ENCODE peak calls at places on chromosomes 12 and 14, in four cellular contexts. G is heart left ventricle, Y is astrocyte, H is cardiac fibroblast. T is an unnamed sample.

GRCh38 chr14:92615451-92615850 is 101.9 kb downstream of the RIN3 start:
- DNase-seq in G (no peak), Y (no peak), H (no peak), T (peak)

GRCh38 chr12:87086118-87086891 is 830.1 kb upstream of the MGAT4C start:
- DNase-seq in H (peak), Y (peak), G (no peak), T (no peak)

GRCh38 chr12:2268478-2269286 is 215.9 kb downstream of the CACNA1C start:
- DNase-seq in H (peak), Y (peak), G (no peak), T (no peak)

GRCh38 chr12:56947633-56948535 is 9.5 kb downstream of the RDH16 start:
- DNase-seq in H (peak), G (no peak), Y (no peak), T (peak)

GRCh38 chr14:81366259-81366658 is 33.9 kb downstream of the STON2 start:
- DNase-seq in G (no peak), Y (no peak), H (no peak), T (no peak)

GRCh38 chr14:85479771-85480170 is 50.2 kb upstream of the FLRT2 start:
- DNase-seq in G (no peak), Y (no peak), H (no peak), T (no peak)

GRCh38 chr12:115232455-115233156 is 548.6 kb upstream of the TBX3 start:
- DNase-seq in Y (peak), H (peak), G (no peak), T (no peak)

GRCh38 chr12:127761880-127762279 is 505.1 kb upstream of the TMEM132C start:
- DNase-seq in G (no peak), H (no peak), Y (no peak), T (no peak)

GRCh38 chr12:98698603-98699463 is 53.7 kb downstream of the APAF1 start:
- DNase-seq in Y (peak), H (peak), G (peak), T (peak)

GRCh38 chr14:56004807-56005579 is 113.2 kb upstream of the PELI2 start:
- DNase-seq in Y (peak), H (peak), G (peak), T (peak)

GRCh38 chr14:101963611-101964296 is 619 bp upstream of the DYNC1H1 start:
- DNase-seq in G (no peak), H (no peak), Y (no peak), T (no peak)

GRCh38 chr12:62533755-62534107 is 67.1 kb downstream of the MON2 start:
- DNase-seq in H (no peak), Y (no peak), G (no peak), T (no peak)

GRCh38 chr12:26135010-26135420 is 10.2 kb upstream of the BHLHE41 start:
- DNase-seq in G (no peak), H (no peak), Y (peak), T (no peak)

GRCh38 chr12:102067574-102068258 is 5.9 kb upstream of the WASHC3 start:
- DNase-seq in H (peak), G (no peak), Y (peak), T (no peak)

GRCh38 chr12:107580750-107581529 is 104.7 kb upstream of the PWP1 start:
- DNase-seq in G (no peak), H (no peak), Y (no peak), T (no peak)

GRCh38 chr12:51593539-51593938 is 2.5 kb downstream of the SCN8A start:
- DNase-seq in Y (peak), H (peak), G (no peak), T (peak)

GRCh38 chr14:63840981-63841380 is 11.8 kb upstream of the SYNE2 start:
- DNase-seq in Y (no peak), H (peak), G (no peak), T (no peak)

GRCh38 chr14:75181426-75182062 is 5.1 kb upstream of the TMED10 start:
- DNase-seq in G (no peak), Y (no peak), H (no peak), T (no peak)

GRCh38 chr14:91027556-91027955 is 32.9 kb downstream of the RPS6KA5 start:
- DNase-seq in Y (no peak), H (no peak), G (no peak), T (no peak)

GRCh38 chr12:71195338-71195896 is 37.6 kb upstream of the TSPAN8 start:
- DNase-seq in G (no peak), Y (no peak), H (no peak), T (no peak)

GRCh38 chr12:86683568-86683991 is 427.4 kb upstream of the MGAT4C start:
- DNase-seq in H (peak), G (no peak), Y (peak), T (no peak)

GRCh38 chr12:45434094-45434493 is 218.2 kb downstream of the ANO6 start:
- DNase-seq in H (no peak), G (no peak), Y (no peak), T (no peak)

GRCh38 chr12:79983492-79983891 is 48.6 kb upstream of the PPP1R12A start:
- DNase-seq in Y (peak), G (no peak), H (peak), T (no peak)

GRCh38 chr14:93035917-93036651 is 79.6 kb downstream of the ITPK1 start:
- DNase-seq in G (peak), Y (no peak), H (peak), T (no peak)

GRCh38 chr12:105014603-105015002 is 28.5 kb downstream of the NOPCHAP1 start:
- DNase-seq in H (no peak), Y (no peak), G (no peak), T (no peak)

GRCh38 chr12:17148706-17149105 is 542.7 kb upstream of the LMO3 start:
- DNase-seq in G (no peak), H (no peak), Y (no peak), T (no peak)

GRCh38 chr12:114400395-114400794 is 5.5 kb downstream of the TBX5 start:
- DNase-seq in Y (no peak), H (no peak), G (no peak), T (no peak)

DNA sequence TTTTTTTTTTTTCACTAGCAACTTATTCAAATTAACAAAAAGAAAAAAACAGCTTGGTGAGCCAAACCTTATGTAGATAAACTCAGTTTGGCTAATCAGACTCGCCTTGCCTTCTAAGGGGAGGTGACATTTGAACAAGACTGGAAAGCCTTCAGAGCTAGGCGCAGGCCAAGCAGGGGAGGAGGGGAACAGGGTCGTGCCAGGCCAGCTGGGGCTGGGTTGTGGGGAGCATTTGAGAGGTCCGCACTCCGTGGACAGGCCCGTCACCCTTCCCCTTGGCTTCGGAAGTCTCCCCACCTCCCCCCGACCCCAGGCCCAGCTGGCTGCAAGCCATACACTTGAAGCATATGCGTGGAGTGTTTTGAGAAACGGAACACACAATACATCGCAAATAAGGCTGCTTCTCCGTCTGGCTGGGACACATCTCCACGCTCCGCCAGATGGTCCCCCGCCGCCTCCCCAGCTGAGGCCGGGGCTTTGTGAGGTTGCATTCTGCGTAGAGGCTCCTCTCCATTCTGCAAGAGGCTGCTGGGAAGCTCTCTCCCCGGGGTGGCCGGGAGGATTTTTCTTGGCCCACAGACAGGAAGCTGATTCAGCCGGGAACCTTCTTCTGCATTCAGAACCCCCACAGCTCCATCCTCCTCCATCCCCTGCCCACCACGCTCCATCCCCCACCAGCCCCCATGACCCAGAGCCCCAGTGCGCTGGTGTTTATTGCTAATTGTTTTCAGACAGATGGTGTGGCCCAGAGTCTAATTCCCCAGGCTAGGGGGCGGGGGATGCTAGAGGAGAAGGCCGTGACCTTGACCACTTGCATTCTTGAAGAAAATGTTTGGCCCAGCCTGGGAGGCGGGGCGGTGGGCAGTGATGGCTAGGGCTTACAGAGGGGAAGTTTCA is 88.2 kb upstream of the NCOR2 start:
- DNase-seq in G (peak), H (peak), Y (peak), T (no peak)
- H3K4me3 ChIP-seq in G (peak), H (no peak), Y (peak), T (no peak)

DNA sequence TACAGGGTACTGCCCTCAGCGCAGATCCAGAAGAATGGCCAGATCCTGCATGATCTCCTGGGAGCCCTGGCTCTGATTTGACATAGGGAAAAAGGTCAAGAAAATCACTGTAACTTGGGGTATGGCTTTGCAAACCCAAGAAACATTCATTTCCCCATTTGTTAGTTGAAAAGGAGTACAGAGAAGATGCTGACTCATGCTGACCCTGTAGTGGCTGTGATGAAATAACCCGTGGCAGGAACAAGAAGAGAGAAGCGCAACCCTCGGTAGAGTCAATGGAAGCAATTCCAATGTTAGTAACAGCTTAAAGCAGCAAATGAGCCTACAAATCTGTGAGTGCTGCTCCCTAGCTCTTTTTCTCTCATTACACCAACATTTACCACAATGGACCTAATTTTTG is 281.6 kb upstream of the NPAS3 start:
- DNase-seq in H (peak), Y (peak), G (peak), T (peak)
- H3K4me3 ChIP-seq in H (no peak), Y (no peak), G (no peak), T (no peak)

GRCh38 chr14:105989746-105990302 is 463.4 kb downstream of the TMEM121 start:
- DNase-seq in G (no peak), Y (no peak), H (no peak), T (no peak)
- H3K4me3 ChIP-seq in G (no peak), Y (no peak), H (no peak), T (no peak)

DNA sequence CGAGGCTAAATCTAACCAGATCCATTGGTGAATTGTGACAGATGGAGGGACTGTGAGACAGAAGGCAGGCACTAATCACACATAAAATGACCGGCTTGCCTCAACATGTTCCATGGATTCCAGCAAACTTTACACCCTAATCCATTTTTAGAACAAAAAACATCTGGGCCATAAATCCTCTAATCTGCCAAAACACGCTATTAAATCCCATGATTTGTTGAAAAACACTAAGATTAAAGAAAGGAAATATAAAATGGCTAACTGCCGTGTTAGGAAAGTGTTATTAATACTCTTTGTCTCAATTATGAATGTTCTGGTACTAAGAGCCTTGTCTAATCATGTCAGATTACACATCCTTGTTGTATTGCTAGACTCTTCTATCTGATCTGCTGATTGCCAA is 385.0 kb downstream of the SOX5 start:
- DNase-seq in H (no peak), G (no peak), Y (no peak), T (no peak)
- H3K4me3 ChIP-seq in H (no peak), G (no peak), Y (no peak), T (no peak)

GRCh38 chr12:55726911-55727310 is 1.9 kb downstream of the CD63 start:
- DNase-seq in H (no peak), G (peak), Y (no peak), T (no peak)
- H3K4me3 ChIP-seq in H (peak), G (peak), Y (peak), T (no peak)

DNA sequence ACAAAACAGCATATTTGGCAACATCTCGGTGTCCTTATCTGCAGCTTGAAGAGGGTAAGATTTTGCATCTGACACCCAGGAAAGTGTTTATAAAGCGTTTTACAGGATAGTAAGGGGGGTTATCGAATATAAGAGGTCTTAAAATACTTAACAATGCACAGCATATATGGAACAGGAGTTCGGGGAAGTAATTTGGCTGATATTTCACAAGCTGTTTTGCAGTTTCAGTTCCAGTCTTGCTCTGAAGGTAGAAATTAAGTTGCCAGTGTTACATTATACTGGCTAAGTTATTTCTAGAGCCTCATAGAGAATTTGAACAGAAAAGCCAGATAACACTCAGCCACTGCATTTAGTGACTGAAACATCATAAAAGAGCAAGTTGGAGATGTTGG is 941 bp upstream of the MAP4K5 start:
- DNase-seq in H (no peak), G (no peak), Y (no peak), T (peak)
- H3K4me3 ChIP-seq in H (no peak), G (peak), Y (no peak), T (peak)

DNA sequence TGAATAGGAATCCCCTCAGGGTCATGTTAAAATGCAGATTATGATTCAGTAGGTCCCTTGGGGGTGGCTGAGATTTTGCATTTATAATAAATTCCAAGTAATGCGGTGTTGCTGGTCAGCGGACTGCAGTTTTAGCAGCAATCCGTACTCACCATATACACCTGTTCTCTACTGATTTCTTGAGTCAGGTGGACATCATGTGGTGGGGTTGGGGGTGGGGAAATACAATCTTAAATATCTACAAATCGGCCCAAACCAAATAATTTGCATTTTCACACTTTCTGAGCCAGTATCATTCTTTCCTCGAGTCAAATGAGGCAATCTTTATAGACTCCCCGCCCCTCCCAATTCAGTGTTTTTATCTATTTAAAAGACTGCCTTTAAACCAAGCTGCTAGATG is 938 bp downstream of the SPATA7 start:
- DNase-seq in H (peak), Y (no peak), G (no peak), T (peak)
- H3K4me3 ChIP-seq in H (peak), Y (peak), G (peak), T (peak)

DNA sequence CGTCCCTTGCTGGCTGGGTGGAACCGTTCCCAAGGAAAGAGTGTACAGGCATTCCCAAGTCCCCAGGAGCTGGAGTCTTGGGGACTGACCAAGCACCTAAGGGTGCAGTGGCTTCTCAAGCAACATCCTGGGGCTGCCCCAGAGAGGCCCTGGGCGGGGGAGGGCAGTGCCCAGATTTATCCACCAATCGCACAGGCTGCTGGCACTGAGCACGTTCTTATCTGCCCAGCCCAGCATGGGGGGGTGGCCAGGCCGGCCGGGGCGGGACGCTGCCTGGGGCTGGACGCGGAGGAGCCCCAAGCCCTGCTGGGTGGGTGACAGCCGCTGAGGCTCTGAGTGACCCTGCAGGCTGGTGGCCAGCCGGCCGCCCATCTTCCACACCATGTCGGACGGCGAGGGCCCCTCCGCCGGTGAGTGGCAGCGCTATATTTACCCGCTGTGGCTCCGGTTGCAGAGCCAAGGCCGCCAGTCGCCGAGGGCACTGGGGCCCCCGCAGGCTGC is 53.4 kb downstream of the CYP46A1 start:
- DNase-seq in Y (no peak), G (peak), H (no peak), T (no peak)
- H3K4me3 ChIP-seq in Y (peak), G (peak), H (peak), T (no peak)

DNA sequence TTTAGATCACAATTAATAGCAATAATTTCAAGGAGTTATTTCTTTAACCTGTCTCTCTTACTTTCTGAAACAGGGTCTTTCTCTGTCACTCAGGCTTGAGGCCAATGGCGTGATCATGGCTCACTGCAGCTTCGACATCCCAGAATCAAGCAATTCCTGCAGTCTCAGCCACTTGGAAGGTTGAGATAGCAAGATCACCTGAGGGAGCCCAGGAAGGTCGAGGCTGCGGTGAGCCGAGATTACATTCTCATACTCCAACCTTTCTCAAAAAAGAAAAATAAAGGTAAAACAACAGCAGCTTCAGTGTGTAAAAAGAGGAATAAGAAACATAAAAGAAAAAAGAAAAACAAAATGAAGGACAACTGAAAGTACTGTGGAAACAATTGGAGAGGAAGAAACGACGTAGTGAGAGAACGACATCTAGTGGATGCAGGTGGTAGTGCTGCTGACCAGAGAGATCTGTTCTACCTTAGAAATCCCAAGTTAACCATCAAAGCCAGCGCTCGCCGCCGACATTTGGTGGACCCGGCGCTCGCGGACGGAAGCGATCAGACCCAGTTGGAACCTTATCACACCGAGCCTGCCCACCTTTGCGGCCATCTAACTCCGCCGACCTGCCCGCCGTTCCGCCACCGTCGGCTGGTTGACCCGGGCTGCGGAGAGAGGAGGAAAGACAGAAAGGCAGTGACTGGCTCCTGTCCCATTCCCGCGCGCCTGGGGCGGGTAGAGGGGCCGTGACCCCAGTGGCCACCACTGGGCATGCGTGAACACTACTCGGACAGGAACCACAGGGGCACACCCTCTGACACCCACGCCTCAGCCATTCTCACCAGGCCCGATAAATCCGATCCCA is 196.1 kb downstream of the ALG10 start:
- DNase-seq in H (peak), Y (peak), G (peak), T (peak)
- H3K4me3 ChIP-seq in H (peak), Y (no peak), G (peak), T (peak)